ENCODE peak calls at places on chromosome 16, in nine cellular contexts. One of them, this sample, is unnamed.

GRCh38 chr16:13316008-13316407 is 414.6 kb downstream of the SHISA9 start:
- DNase-seq in body of pancreas: no peak
- DNase-seq in HCT116: no peak
- DNase-seq in fibroblast of lung: peak; percentile 68
- DNase-seq in breast epithelium: no peak
- DNase-seq in mammary epithelial cell: peak; percentile 85
- DNase-seq in psoas muscle: no peak
- DNase-seq in lung: no peak
- DNase-seq in transverse colon: no peak
- DNase-seq in this sample: no peak

GRCh38 chr16:14240216-14240843 is 169.2 kb downstream of the MRTFB start:
- DNase-seq in body of pancreas: peak; percentile 13
- DNase-seq in HCT116: no peak
- DNase-seq in fibroblast of lung: peak; percentile 17
- DNase-seq in breast epithelium: no peak
- DNase-seq in mammary epithelial cell: no peak
- DNase-seq in psoas muscle: no peak
- DNase-seq in lung: no peak
- DNase-seq in transverse colon: no peak
- DNase-seq in this sample: no peak

GRCh38 chr16:78396046-78396445 is 296.6 kb downstream of the WWOX start:
- DNase-seq in body of pancreas: no peak
- DNase-seq in HCT116: peak; percentile 3
- DNase-seq in fibroblast of lung: no peak
- DNase-seq in breast epithelium: no peak
- DNase-seq in mammary epithelial cell: no peak
- DNase-seq in psoas muscle: no peak
- DNase-seq in lung: no peak
- DNase-seq in transverse colon: no peak
- DNase-seq in this sample: no peak

GRCh38 chr16:62891-63290 is 9.3 kb downstream of the SNRNP25 start:
- DNase-seq in body of pancreas: no peak
- DNase-seq in HCT116: no peak
- DNase-seq in fibroblast of lung: no peak
- DNase-seq in breast epithelium: no peak
- DNase-seq in mammary epithelial cell: no peak
- DNase-seq in psoas muscle: peak; percentile 14
- DNase-seq in lung: no peak
- DNase-seq in transverse colon: no peak
- DNase-seq in this sample: no peak

GRCh38 chr16:30356401-30357084 is 1.4 kb upstream of the CD2BP2 start:
- DNase-seq in body of pancreas: no peak
- DNase-seq in HCT116: no peak
- DNase-seq in fibroblast of lung: no peak
- DNase-seq in breast epithelium: no peak
- DNase-seq in mammary epithelial cell: no peak
- DNase-seq in psoas muscle: no peak
- DNase-seq in lung: no peak
- DNase-seq in transverse colon: peak; percentile 42
- DNase-seq in this sample: peak; percentile 66

GRCh38 chr16:11235703-11235991 is 20.4 kb downstream of the SOCS1 start:
- DNase-seq in body of pancreas: peak; percentile 77
- DNase-seq in HCT116: no peak
- DNase-seq in fibroblast of lung: no peak
- DNase-seq in breast epithelium: no peak
- DNase-seq in mammary epithelial cell: no peak
- DNase-seq in psoas muscle: no peak
- DNase-seq in lung: no peak
- DNase-seq in transverse colon: peak; percentile 43
- DNase-seq in this sample: no peak

GRCh38 chr16:86490859-86491642 is 19.3 kb upstream of the FOXF1 start:
- DNase-seq in body of pancreas: no peak
- DNase-seq in HCT116: no peak
- DNase-seq in fibroblast of lung: peak; percentile 56
- DNase-seq in breast epithelium: no peak
- DNase-seq in mammary epithelial cell: no peak
- DNase-seq in psoas muscle: no peak
- DNase-seq in lung: no peak
- DNase-seq in transverse colon: no peak
- DNase-seq in this sample: no peak

GRCh38 chr16:84243732-84244131 is 3.9 kb upstream of the KCNG4 start:
- DNase-seq in body of pancreas: no peak
- DNase-seq in HCT116: no peak
- DNase-seq in fibroblast of lung: no peak
- DNase-seq in breast epithelium: no peak
- DNase-seq in mammary epithelial cell: no peak
- DNase-seq in psoas muscle: no peak
- DNase-seq in lung: no peak
- DNase-seq in transverse colon: no peak
- DNase-seq in this sample: no peak

GRCh38 chr16:50683689-50684374 is 2.7 kb upstream of the SNX20 start:
- DNase-seq in body of pancreas: peak; percentile 44
- DNase-seq in HCT116: no peak
- DNase-seq in fibroblast of lung: no peak
- DNase-seq in breast epithelium: no peak
- DNase-seq in mammary epithelial cell: no peak
- DNase-seq in psoas muscle: no peak
- DNase-seq in lung: no peak
- DNase-seq in transverse colon: peak; percentile 69
- DNase-seq in this sample: no peak

GRCh38 chr16:27906883-27907282 is 156.6 kb downstream of the GSG1L start:
- DNase-seq in body of pancreas: no peak
- DNase-seq in HCT116: no peak
- DNase-seq in fibroblast of lung: no peak
- DNase-seq in breast epithelium: no peak
- DNase-seq in mammary epithelial cell: no peak
- DNase-seq in psoas muscle: no peak
- DNase-seq in lung: no peak
- DNase-seq in transverse colon: no peak
- DNase-seq in this sample: no peak

GRCh38 chr16:58365623-58366022 is 26.6 kb upstream of the GINS3 start:
- DNase-seq in body of pancreas: no peak
- DNase-seq in HCT116: no peak
- DNase-seq in fibroblast of lung: no peak
- DNase-seq in breast epithelium: no peak
- DNase-seq in mammary epithelial cell: peak; percentile 66
- DNase-seq in psoas muscle: no peak
- DNase-seq in lung: no peak
- DNase-seq in transverse colon: no peak
- DNase-seq in this sample: no peak

GRCh38 chr16:55282441-55282840 is 41.6 kb upstream of the IRX6 start:
- DNase-seq in body of pancreas: no peak
- DNase-seq in HCT116: no peak
- DNase-seq in fibroblast of lung: no peak
- DNase-seq in breast epithelium: no peak
- DNase-seq in mammary epithelial cell: no peak
- DNase-seq in psoas muscle: no peak
- DNase-seq in lung: no peak
- DNase-seq in transverse colon: no peak
- DNase-seq in this sample: no peak

GRCh38 chr16:12529582-12529981 is 274.1 kb downstream of the CPPED1 start:
- DNase-seq in body of pancreas: no peak
- DNase-seq in HCT116: no peak
- DNase-seq in fibroblast of lung: no peak
- DNase-seq in breast epithelium: no peak
- DNase-seq in mammary epithelial cell: no peak
- DNase-seq in psoas muscle: no peak
- DNase-seq in lung: no peak
- DNase-seq in transverse colon: no peak
- DNase-seq in this sample: no peak

GRCh38 chr16:15592324-15592723 is 50.6 kb downstream of the MARF1 start:
- DNase-seq in body of pancreas: no peak
- DNase-seq in HCT116: no peak
- DNase-seq in fibroblast of lung: no peak
- DNase-seq in breast epithelium: no peak
- DNase-seq in mammary epithelial cell: no peak
- DNase-seq in psoas muscle: no peak
- DNase-seq in lung: no peak
- DNase-seq in transverse colon: peak; percentile 27
- DNase-seq in this sample: no peak

GRCh38 chr16:73710526-73710925 is 586.1 kb upstream of the PSMD7 start:
- DNase-seq in body of pancreas: no peak
- DNase-seq in HCT116: no peak
- DNase-seq in fibroblast of lung: no peak
- DNase-seq in breast epithelium: no peak
- DNase-seq in mammary epithelial cell: no peak
- DNase-seq in psoas muscle: no peak
- DNase-seq in lung: no peak
- DNase-seq in transverse colon: no peak
- DNase-seq in this sample: no peak

GRCh38 chr16:64398795-64399194 is 723.1 kb downstream of the CDH11 start:
- DNase-seq in body of pancreas: no peak
- DNase-seq in HCT116: no peak
- DNase-seq in fibroblast of lung: no peak
- DNase-seq in breast epithelium: no peak
- DNase-seq in mammary epithelial cell: no peak
- DNase-seq in psoas muscle: no peak
- DNase-seq in lung: no peak
- DNase-seq in transverse colon: no peak
- DNase-seq in this sample: no peak

GRCh38 chr16:13453938-13454553 is 465.9 kb upstream of the ERCC4 start:
- DNase-seq in body of pancreas: peak; percentile 44
- DNase-seq in HCT116: peak; percentile 4
- DNase-seq in fibroblast of lung: peak; percentile 9
- DNase-seq in breast epithelium: no peak
- DNase-seq in mammary epithelial cell: peak; percentile 48
- DNase-seq in psoas muscle: no peak
- DNase-seq in lung: no peak
- DNase-seq in transverse colon: peak; percentile 9
- DNase-seq in this sample: no peak

GRCh38 chr16:49498241-49499017 is 124.8 kb downstream of the C16orf78 start:
- DNase-seq in body of pancreas: no peak
- DNase-seq in HCT116: no peak
- DNase-seq in fibroblast of lung: no peak
- DNase-seq in breast epithelium: peak; percentile 22
- DNase-seq in mammary epithelial cell: no peak
- DNase-seq in psoas muscle: no peak
- DNase-seq in lung: no peak
- DNase-seq in transverse colon: no peak
- DNase-seq in this sample: no peak

GRCh38 chr16:88760424-88761142 is 24.4 kb downstream of the PIEZO1 start:
- DNase-seq in body of pancreas: no peak
- DNase-seq in HCT116: no peak
- DNase-seq in fibroblast of lung: no peak
- DNase-seq in breast epithelium: peak; percentile 77
- DNase-seq in mammary epithelial cell: no peak
- DNase-seq in psoas muscle: no peak
- DNase-seq in lung: no peak
- DNase-seq in transverse colon: peak; percentile 77
- DNase-seq in this sample: no peak
- H3K27ac ChIP-seq in body of pancreas: peak overlapping the region; percentile 10
- H3K27ac ChIP-seq in HCT116: no peak overlapping the region
- H3K27ac ChIP-seq in fibroblast of lung: no peak overlapping the region
- H3K27ac ChIP-seq in breast epithelium: peak overlapping the region; percentile 90
- H3K27ac ChIP-seq in mammary epithelial cell: no peak overlapping the region
- H3K27ac ChIP-seq in psoas muscle: no peak overlapping the region
- H3K27ac ChIP-seq in lung: no peak overlapping the region
- H3K27ac ChIP-seq in transverse colon: peak overlapping the region; percentile 88
- H3K27ac ChIP-seq in this sample: no peak overlapping the region

GRCh38 chr16:80366023-80366422 is 174.8 kb upstream of the DYNLRB2 start:
- DNase-seq in body of pancreas: no peak
- DNase-seq in HCT116: no peak
- DNase-seq in fibroblast of lung: peak; percentile 41
- DNase-seq in breast epithelium: no peak
- DNase-seq in mammary epithelial cell: peak; percentile 36
- DNase-seq in psoas muscle: no peak
- DNase-seq in lung: no peak
- DNase-seq in transverse colon: no peak
- DNase-seq in this sample: no peak

GRCh38 chr16:80372341-80372740 is 168.5 kb upstream of the DYNLRB2 start:
- DNase-seq in body of pancreas: no peak
- DNase-seq in HCT116: no peak
- DNase-seq in fibroblast of lung: peak; percentile 11
- DNase-seq in breast epithelium: no peak
- DNase-seq in mammary epithelial cell: no peak
- DNase-seq in psoas muscle: no peak
- DNase-seq in lung: no peak
- DNase-seq in transverse colon: no peak
- DNase-seq in this sample: no peak

GRCh38 chr16:80369138-80369537 is 171.7 kb upstream of the DYNLRB2 start:
- DNase-seq in body of pancreas: no peak
- DNase-seq in HCT116: no peak
- DNase-seq in fibroblast of lung: no peak
- DNase-seq in breast epithelium: no peak
- DNase-seq in mammary epithelial cell: no peak
- DNase-seq in psoas muscle: no peak
- DNase-seq in lung: no peak
- DNase-seq in transverse colon: no peak
- DNase-seq in this sample: no peak

GRCh38 chr16:80367037-80367658 is 173.6 kb upstream of the DYNLRB2 start:
- DNase-seq in body of pancreas: no peak
- DNase-seq in HCT116: no peak
- DNase-seq in fibroblast of lung: no peak
- DNase-seq in breast epithelium: no peak
- DNase-seq in mammary epithelial cell: no peak
- DNase-seq in psoas muscle: no peak
- DNase-seq in lung: no peak
- DNase-seq in transverse colon: no peak
- DNase-seq in this sample: no peak

GRCh38 chr16:80369559-80369958 is 171.2 kb upstream of the DYNLRB2 start:
- DNase-seq in body of pancreas: peak; percentile 42
- DNase-seq in HCT116: no peak
- DNase-seq in fibroblast of lung: peak; percentile 59
- DNase-seq in breast epithelium: no peak
- DNase-seq in mammary epithelial cell: peak; percentile 39
- DNase-seq in psoas muscle: no peak
- DNase-seq in lung: no peak
- DNase-seq in transverse colon: peak; percentile 34
- DNase-seq in this sample: no peak
- TF ChIP-seq CTCF in body of pancreas: no peak
- TF ChIP-seq CTCF in HCT116: no peak
- TF ChIP-seq CTCF in fibroblast of lung: peak; percentile 68
- TF ChIP-seq CTCF in breast epithelium: peak; percentile 42
- TF ChIP-seq CTCF in mammary epithelial cell: peak; percentile 85
- TF ChIP-seq CTCF in psoas muscle: no peak
- TF ChIP-seq CTCF in lung: peak; percentile 20
- TF ChIP-seq CTCF in transverse colon: peak; percentile 57
- TF ChIP-seq CTCF in this sample: peak; percentile 51

GRCh38 chr16:3670711-3671110 is 16.2 kb downstream of the DNASE1 start:
- DNase-seq in body of pancreas: no peak
- DNase-seq in HCT116: no peak
- DNase-seq in fibroblast of lung: no peak
- DNase-seq in breast epithelium: no peak
- DNase-seq in mammary epithelial cell: no peak
- DNase-seq in psoas muscle: no peak
- DNase-seq in lung: no peak
- DNase-seq in transverse colon: no peak
- DNase-seq in this sample: no peak
- H3K36me3 ChIP-seq in body of pancreas: peaks cover 15% of the 10 kb centered on the region
- H3K36me3 ChIP-seq in HCT116: peaks cover 52% of the 10 kb centered on the region
- H3K36me3 ChIP-seq in fibroblast of lung: peaks cover 24% of the 10 kb centered on the region
- H3K36me3 ChIP-seq in breast epithelium: no peaks in the 10 kb centered on the region
- H3K36me3 ChIP-seq in mammary epithelial cell: peaks cover 11% of the 10 kb centered on the region
- H3K36me3 ChIP-seq in psoas muscle: peaks cover 89% of the 10 kb centered on the region
- H3K36me3 ChIP-seq in lung: peaks cover 49% of the 10 kb centered on the region
- H3K36me3 ChIP-seq in transverse colon: no peaks in the 10 kb centered on the region
- H3K36me3 ChIP-seq in this sample: no peaks in the 10 kb centered on the region

DNA sequence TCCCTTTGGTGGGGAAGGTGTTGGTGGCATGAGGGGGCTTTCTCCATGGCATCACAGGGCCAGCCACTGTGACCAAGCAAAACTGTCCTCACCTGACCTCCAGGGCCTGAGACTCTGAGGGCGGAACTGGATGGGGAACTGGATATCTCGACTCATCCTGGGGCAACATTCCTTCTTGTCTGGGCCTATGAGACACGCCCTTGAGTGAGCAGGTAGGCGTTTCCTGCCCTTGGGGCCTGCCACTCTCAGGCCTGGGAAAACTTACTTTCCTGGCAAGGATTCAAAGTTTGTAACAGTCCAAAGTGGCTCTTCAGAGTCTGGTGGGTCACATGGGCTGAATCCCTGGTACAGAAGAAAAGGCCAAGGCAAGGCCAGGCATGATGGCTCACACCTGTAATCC is 9.6 kb downstream of the MT1X start:
- DNase-seq in body of pancreas: peak; percentile 78
- DNase-seq in HCT116: peak; percentile 66
- DNase-seq in fibroblast of lung: peak; percentile 39
- DNase-seq in breast epithelium: peak; percentile 79
- DNase-seq in mammary epithelial cell: peak; percentile 98
- DNase-seq in psoas muscle: no peak
- DNase-seq in lung: peak; percentile 79
- DNase-seq in transverse colon: peak; percentile 46
- DNase-seq in this sample: no peak
- H3K27ac ChIP-seq in body of pancreas: no peak overlapping the region
- H3K27ac ChIP-seq in HCT116: peak overlapping the region; percentile 25
- H3K27ac ChIP-seq in fibroblast of lung: no peak overlapping the region
- H3K27ac ChIP-seq in breast epithelium: peak overlapping the region; percentile 64
- H3K27ac ChIP-seq in mammary epithelial cell: peak overlapping the region; percentile 18
- H3K27ac ChIP-seq in psoas muscle: peak overlapping the region; percentile 53
- H3K27ac ChIP-seq in lung: no peak overlapping the region
- H3K27ac ChIP-seq in transverse colon: no peak overlapping the region
- H3K27ac ChIP-seq in this sample: no peak overlapping the region

This sample was measured in adrenal gland.